ENCODE peak calls at places on chromosomes 5 and 9, in six cellular contexts. Z, B, A, H, J and N are unnamed samples.

GRCh38 chr5:172903790-172904189 is 55.4 kb upstream of the RPL26L1 start:
- DNase-seq in Z (peak), B (no peak), A (no peak), H (peak), J (no peak), N (peak)

GRCh38 chr9:1094749-1095148 is 44.6 kb downstream of the DMRT2 start:
- DNase-seq in Z (no peak), B (no peak), A (no peak), H (no peak), J (no peak), N (no peak)

GRCh38 chr9:91843623-91844111 is 106.4 kb downstream of the ROR2 start:
- DNase-seq in Z (no peak), B (peak), A (no peak), H (no peak), J (no peak), N (no peak)

GRCh38 chr9:134375011-134375390 is 48.7 kb downstream of the RXRA start:
- DNase-seq in Z (no peak), B (peak), A (no peak), H (no peak), J (no peak), N (no peak)

GRCh38 chr5:71887680-71888079 is 168.6 kb downstream of the CARTPT start:
- DNase-seq in Z (peak), B (no peak), A (peak), H (no peak), J (peak), N (peak)

GRCh38 chr5:178069909-178070308 is 43.4 kb upstream of the N4BP3 start:
- DNase-seq in Z (peak), B (no peak), A (peak), H (peak), J (peak), N (peak)

GRCh38 chr5:173274771-173275170 is 39.8 kb upstream of the NKX2-5 start:
- DNase-seq in Z (no peak), B (no peak), A (no peak), H (no peak), J (no peak), N (no peak)

GRCh38 chr9:72150653-72151052 is 1.4 kb downstream of the GDA start:
- DNase-seq in Z (no peak), B (no peak), A (no peak), H (no peak), J (no peak), N (no peak)

GRCh38 chr9:87556039-87556438 is 58.4 kb downstream of the DAPK1 start:
- DNase-seq in Z (no peak), B (no peak), A (no peak), H (no peak), J (no peak), N (no peak)

GRCh38 chr9:95409650-95410426 is 92.3 kb upstream of the FANCC start:
- DNase-seq in Z (peak), B (no peak), A (no peak), H (peak), J (no peak), N (peak)

GRCh38 chr5:147879784-147880183 is 1.3 kb downstream of the SCGB3A2 start:
- DNase-seq in Z (no peak), B (no peak), A (no peak), H (no peak), J (no peak), N (no peak)

GRCh38 chr5:108381034-108381954 is 604 bp downstream of the FBXL17 start:
- DNase-seq in Z (peak), B (peak), A (peak), H (peak), J (peak), N (peak)

GRCh38 chr9:127987103-127987614 is 6.4 kb upstream of the EEIG1 start:
- DNase-seq in Z (no peak), B (peak), A (peak), H (no peak), J (no peak), N (no peak)

GRCh38 chr5:138336952-138337684 is 948 bp upstream of the FAM53C start:
- DNase-seq in Z (peak), B (peak), A (peak), H (peak), J (no peak), N (peak)

GRCh38 chr9:114607671-114608524 is 3.2 kb upstream of the TMEM268 start:
- DNase-seq in Z (no peak), B (no peak), A (no peak), H (no peak), J (no peak), N (no peak)

GRCh38 chr5:35960328-35960727 is 21.9 kb upstream of the CAPSL start:
- DNase-seq in Z (no peak), B (no peak), A (no peak), H (no peak), J (no peak), N (no peak)